ENCODE peak calls at places on chromosomes 13 and 19, in nine cellular contexts. R, I, O, T, W, M, K, Y and U are unnamed samples.
A peak's percentile ranks its signal among the peaks of the same experiment; 100 is the strongest.

GRCh38 chr19:2663920-2664571 is 38.4 kb downstream of the GNG7 start:
- DNase-seq in R (no peak), I (no peak), O (no peak), T (peak; percentile 65), W (peak; percentile 84), M (no peak), K (no peak), Y (no peak), U (no peak)

GRCh38 chr13:67228909-67229308 is 1.2 kb downstream of the PCDH9 start:
- DNase-seq in R (no peak), I (no peak), O (no peak), T (no peak), W (no peak), M (no peak), K (no peak), Y (no peak), U (no peak)

GRCh38 chr13:86907116-86907515 is 764.1 kb upstream of the SLITRK5 start:
- DNase-seq in R (no peak), I (no peak), O (no peak), T (no peak), W (no peak), M (no peak), K (no peak), Y (no peak), U (no peak)

GRCh38 chr19:41753936-41754529 is 1.3 kb upstream of the CEACAM6 start:
- DNase-seq in R (no peak), I (peak; percentile 69), O (peak; percentile 48), T (peak; percentile 13), W (peak; percentile 27), M (peak; percentile 54), K (peak; percentile 64), Y (peak; percentile 57), U (peak; percentile 29)

GRCh38 chr19:15180451-15181390 is 20.1 kb downstream of the NOTCH3 start:
- DNase-seq in R (no peak), I (no peak), O (no peak), T (no peak), W (no peak), M (no peak), K (peak; percentile 82), Y (peak; percentile 76), U (peak; percentile 52)

GRCh38 chr13:92808007-92808406 is 418.6 kb upstream of the GPC6 start:
- DNase-seq in R (no peak), I (no peak), O (no peak), T (no peak), W (no peak), M (no peak), K (no peak), Y (no peak), U (no peak)

GRCh38 chr13:110470272-110471009 is 91.1 kb downstream of the RAB20 start:
- DNase-seq in R (no peak), I (no peak), O (no peak), T (no peak), W (no peak), M (no peak), K (no peak), Y (peak; percentile 50), U (no peak)

GRCh38 chr13:42859760-42860159 is 78.4 kb downstream of the FAM216B start:
- DNase-seq in R (no peak), I (no peak), O (no peak), T (no peak), W (no peak), M (no peak), K (no peak), Y (no peak), U (no peak)

GRCh38 chr19:39402417-39403297 is 4.0 kb upstream of the ZFP36 start:
- DNase-seq in R (no peak), I (peak; percentile 95), O (peak; percentile 81), T (peak; percentile 58), W (peak; percentile 70), M (peak; percentile 89), K (peak; percentile 81), Y (peak; percentile 96), U (peak; percentile 85)

GRCh38 chr19:2449019-2449418 is 7.7 kb downstream of the LMNB2 start:
- DNase-seq in R (no peak), I (no peak), O (no peak), T (no peak), W (no peak), M (no peak), K (no peak), Y (no peak), U (no peak)

GRCh38 chr19:4455742-4456565 is 1.6 kb downstream of the UBXN6 start:
- DNase-seq in R (no peak), I (no peak), O (no peak), T (peak; percentile 39), W (no peak), M (no peak), K (no peak), Y (peak; percentile 59), U (peak; percentile 67)

GRCh38 chr19:2634228-2634951 is 68.1 kb downstream of the GNG7 start:
- DNase-seq in R (no peak), I (no peak), O (no peak), T (no peak), W (no peak), M (no peak), K (no peak), Y (peak; percentile 89), U (no peak)

GRCh38 chr19:13993554-13994308 is 12.4 kb downstream of the RFX1 start:
- DNase-seq in R (no peak), I (no peak), O (no peak), T (no peak), W (no peak), M (no peak), K (no peak), Y (no peak), U (no peak)

GRCh38 chr19:29887498-29887897 is 54.5 kb upstream of the URI1 start:
- DNase-seq in R (no peak), I (peak; percentile 20), O (no peak), T (no peak), W (no peak), M (peak; percentile 9), K (no peak), Y (no peak), U (no peak)

GRCh38 chr13:111915104-111915551 is 151.8 kb upstream of the SOX1 start:
- DNase-seq in R (no peak), I (no peak), O (no peak), T (no peak), W (no peak), M (no peak), K (no peak), Y (no peak), U (no peak)

GRCh38 chr13:94298346-94298745 is 181.1 kb downstream of the DCT start:
- DNase-seq in R (no peak), I (no peak), O (no peak), T (no peak), W (no peak), M (no peak), K (peak; percentile 10), Y (no peak), U (no peak)

GRCh38 chr13:112451512-112452379 is 75.6 kb downstream of the SPACA7 start:
- DNase-seq in R (no peak), I (no peak), O (no peak), T (no peak), W (no peak), M (no peak), K (no peak), Y (no peak), U (no peak)

GRCh38 chr13:106961219-106961618 is 393.3 kb upstream of the ARGLU1 start:
- DNase-seq in R (no peak), I (no peak), O (no peak), T (no peak), W (no peak), M (no peak), K (no peak), Y (no peak), U (no peak)

GRCh38 chr13:80022146-80022545 is 318.8 kb downstream of the SPRY2 start:
- DNase-seq in R (no peak), I (no peak), O (no peak), T (no peak), W (no peak), M (no peak), K (no peak), Y (no peak), U (no peak)